ENCODE peak calls at places on chromosomes 5 and 9, in seven cellular contexts. One of them, this sample, is unnamed.

GRCh38 chr9:133615897-133616188 is 6.7 kb upstream of the FAM163B start:
- DNase-seq in MM.1S: no peak
- DNase-seq in astrocyte: no peak
- DNase-seq in fibroblast of lung: no peak
- DNase-seq in DND-41: no peak
- DNase-seq in neuronal stem cell: no peak
- DNase-seq in GM23248: no peak
- DNase-seq in this sample: no peak

GRCh38 chr5:122064992-122065391 is 13.1 kb downstream of the LOX start:
- DNase-seq in MM.1S: no peak
- DNase-seq in GM23248: no peak
- DNase-seq in astrocyte: no peak
- DNase-seq in neuronal stem cell: no peak
- DNase-seq in fibroblast of lung: no peak
- DNase-seq in DND-41: no peak
- DNase-seq in this sample: no peak

GRCh38 chr9:115213777-115214428 is 95.9 kb upstream of the TNC start:
- DNase-seq in GM23248: peak; percentile 92
- DNase-seq in astrocyte: peak; percentile 97
- DNase-seq in DND-41: no peak
- DNase-seq in fibroblast of lung: peak; percentile 72
- DNase-seq in neuronal stem cell: no peak
- DNase-seq in MM.1S: no peak
- DNase-seq in this sample: no peak

GRCh38 chr9:119322137-119322695 is 47.0 kb downstream of the BRINP1 start:
- DNase-seq in DND-41: no peak
- DNase-seq in MM.1S: no peak
- DNase-seq in fibroblast of lung: no peak
- DNase-seq in GM23248: peak; percentile 77
- DNase-seq in neuronal stem cell: no peak
- DNase-seq in astrocyte: peak; percentile 6
- DNase-seq in this sample: no peak

GRCh38 chr9:115757461-115757860 is 396.1 kb upstream of the PAPPA start:
- DNase-seq in GM23248: peak; percentile 13
- DNase-seq in astrocyte: no peak
- DNase-seq in MM.1S: no peak
- DNase-seq in fibroblast of lung: peak; percentile 17
- DNase-seq in neuronal stem cell: no peak
- DNase-seq in DND-41: no peak
- DNase-seq in this sample: no peak

GRCh38 chr9:124471761-124472160 is 21.5 kb downstream of the ADGRD2 start:
- DNase-seq in GM23248: no peak
- DNase-seq in MM.1S: no peak
- DNase-seq in astrocyte: no peak
- DNase-seq in DND-41: no peak
- DNase-seq in fibroblast of lung: no peak
- DNase-seq in neuronal stem cell: no peak
- DNase-seq in this sample: no peak

GRCh38 chr5:147963948-147964693 is 57.8 kb upstream of the C5orf46 start:
- DNase-seq in GM23248: no peak
- DNase-seq in astrocyte: no peak
- DNase-seq in MM.1S: no peak
- DNase-seq in fibroblast of lung: no peak
- DNase-seq in neuronal stem cell: no peak
- DNase-seq in DND-41: no peak
- DNase-seq in this sample: no peak

GRCh38 chr9:116592926-116593325 is 94.2 kb upstream of the TRIM32 start:
- DNase-seq in astrocyte: peak; percentile 49
- DNase-seq in fibroblast of lung: no peak
- DNase-seq in GM23248: peak; percentile 73
- DNase-seq in neuronal stem cell: no peak
- DNase-seq in DND-41: no peak
- DNase-seq in MM.1S: no peak
- DNase-seq in this sample: no peak

GRCh38 chr5:142587354-142587965 is 98.4 kb downstream of the FGF1 start:
- DNase-seq in GM23248: peak; percentile 70
- DNase-seq in MM.1S: peak; percentile 42
- DNase-seq in DND-41: peak; percentile 42
- DNase-seq in neuronal stem cell: peak; percentile 18
- DNase-seq in astrocyte: no peak
- DNase-seq in fibroblast of lung: peak; percentile 65
- DNase-seq in this sample: peak; percentile 76

GRCh38 chr5:33205727-33206410 is 234.9 kb upstream of the TARS1 start:
- DNase-seq in astrocyte: no peak
- DNase-seq in neuronal stem cell: no peak
- DNase-seq in GM23248: no peak
- DNase-seq in fibroblast of lung: peak; percentile 23
- DNase-seq in MM.1S: no peak
- DNase-seq in DND-41: no peak
- DNase-seq in this sample: no peak

GRCh38 chr5:96957125-96958041 is 21.5 kb downstream of the LNPEP start:
- DNase-seq in neuronal stem cell: no peak
- DNase-seq in fibroblast of lung: no peak
- DNase-seq in GM23248: no peak
- DNase-seq in MM.1S: no peak
- DNase-seq in DND-41: no peak
- DNase-seq in astrocyte: no peak
- DNase-seq in this sample: no peak

GRCh38 chr5:163963881-163964280 is 458.5 kb downstream of the MAT2B start:
- DNase-seq in GM23248: no peak
- DNase-seq in astrocyte: peak; percentile 42
- DNase-seq in fibroblast of lung: peak; percentile 45
- DNase-seq in MM.1S: no peak
- DNase-seq in neuronal stem cell: no peak
- DNase-seq in DND-41: no peak
- DNase-seq in this sample: no peak

GRCh38 chr5:5683174-5683573 is 260.7 kb downstream of the ICE1 start:
- DNase-seq in MM.1S: no peak
- DNase-seq in neuronal stem cell: no peak
- DNase-seq in GM23248: no peak
- DNase-seq in astrocyte: no peak
- DNase-seq in DND-41: no peak
- DNase-seq in fibroblast of lung: no peak
- DNase-seq in this sample: no peak

DNA sequence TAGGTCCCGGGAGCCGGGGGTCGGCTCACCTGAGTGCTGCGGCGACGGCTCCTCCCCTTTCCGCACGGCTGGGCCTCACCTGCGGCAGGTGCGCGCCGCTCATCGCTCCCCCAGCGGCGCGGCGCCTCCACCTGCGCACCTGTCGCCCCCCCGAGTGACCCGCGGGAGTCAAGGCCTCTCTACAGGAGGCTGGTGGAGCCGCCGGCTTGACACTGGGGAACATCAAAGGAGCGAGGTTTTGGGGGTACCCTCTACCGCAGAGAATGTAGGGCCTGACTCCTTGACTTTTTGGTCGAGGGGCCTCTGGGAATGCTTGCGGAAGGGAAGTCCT is 483 bp upstream of the IER5L start:
- DNase-seq in MM.1S: no peak
- DNase-seq in GM23248: no peak
- DNase-seq in DND-41: no peak
- DNase-seq in neuronal stem cell: no peak
- DNase-seq in fibroblast of lung: no peak
- DNase-seq in astrocyte: no peak
- DNase-seq in this sample: no peak
- H3K27me3 ChIP-seq in MM.1S: peaks cover 3% of the 10 kb centered on the region
- H3K27me3 ChIP-seq in GM23248: no peaks in the 10 kb centered on the region
- H3K27me3 ChIP-seq in DND-41: peaks cover 43% of the 10 kb centered on the region
- H3K27me3 ChIP-seq in neuronal stem cell: peaks cover 12% of the 10 kb centered on the region
- H3K27me3 ChIP-seq in fibroblast of lung: no peaks in the 10 kb centered on the region
- H3K27me3 ChIP-seq in astrocyte: no peaks in the 10 kb centered on the region
- H3K27me3 ChIP-seq in this sample: no peaks in the 10 kb centered on the region

GRCh38 chr5:78777901-78778300 is 129.3 kb upstream of the LHFPL2 start:
- DNase-seq in DND-41: no peak
- DNase-seq in neuronal stem cell: no peak
- DNase-seq in GM23248: no peak
- DNase-seq in MM.1S: no peak
- DNase-seq in astrocyte: no peak
- DNase-seq in fibroblast of lung: no peak
- DNase-seq in this sample: no peak
- H3K9ac ChIP-seq in DND-41: no peak overlapping the region
- H3K9ac ChIP-seq in neuronal stem cell: no peak overlapping the region
- H3K9ac ChIP-seq in GM23248: no peak overlapping the region
- H3K9ac ChIP-seq in MM.1S: no peak overlapping the region
- H3K9ac ChIP-seq in astrocyte: no peak overlapping the region
- H3K9ac ChIP-seq in fibroblast of lung: no peak overlapping the region
- H3K9ac ChIP-seq in this sample: no peak overlapping the region

DNA sequence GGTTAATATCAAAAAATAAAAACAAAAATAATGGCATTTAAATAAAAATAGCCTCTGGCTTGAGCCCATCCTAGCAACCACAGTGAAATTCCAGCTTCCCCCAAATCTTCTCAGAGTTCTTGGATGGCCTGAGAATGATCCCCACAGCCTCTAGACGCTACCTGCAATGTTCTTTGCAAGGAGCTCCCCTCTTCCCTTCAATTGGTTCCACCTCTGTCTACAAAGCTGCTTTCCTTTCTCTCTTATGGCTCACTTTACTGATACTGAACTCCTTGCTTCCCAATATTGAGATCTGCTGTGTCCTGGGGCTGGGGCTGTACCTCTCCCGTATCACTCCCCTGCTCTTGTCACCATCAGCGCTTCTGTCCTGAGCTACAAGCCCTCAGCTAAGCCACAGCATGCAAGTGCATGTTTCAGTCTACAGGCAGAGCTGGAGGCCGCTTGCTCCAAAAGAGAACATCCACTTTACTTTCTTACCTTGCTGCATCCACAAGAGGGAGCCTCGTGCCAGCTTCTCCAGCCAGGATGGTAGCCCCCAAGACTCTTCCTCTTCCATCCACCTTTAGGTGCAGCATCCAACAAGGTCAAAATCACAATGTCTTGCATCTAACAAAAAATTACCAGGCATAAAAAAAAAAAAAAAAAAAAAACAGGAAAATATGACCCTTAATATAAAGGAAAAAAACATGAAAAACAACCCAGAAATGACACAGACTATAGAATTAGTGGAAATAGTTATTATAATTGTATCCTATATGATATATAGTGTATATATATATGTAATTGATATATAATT is 57.4 kb upstream of the PRSS3 start:
- DNase-seq in GM23248: peak; percentile 82
- DNase-seq in DND-41: peak; percentile 39
- DNase-seq in neuronal stem cell: peak; percentile 12
- DNase-seq in astrocyte: peak; percentile 32
- DNase-seq in MM.1S: peak; percentile 62
- DNase-seq in fibroblast of lung: peak; percentile 65
- DNase-seq in this sample: peak; percentile 84
- H2AFZ ChIP-seq in GM23248: peak overlapping the region; percentile 62
- H2AFZ ChIP-seq in DND-41: no peak overlapping the region
- H2AFZ ChIP-seq in neuronal stem cell: peak overlapping the region; percentile 81
- H2AFZ ChIP-seq in astrocyte: peak overlapping the region; percentile 59
- H2AFZ ChIP-seq in MM.1S: peak overlapping the region; percentile 71
- H2AFZ ChIP-seq in fibroblast of lung: peak overlapping the region; percentile 78
- H2AFZ ChIP-seq in this sample: no peak overlapping the region

GRCh38 chr9:97979778-97980478 is 3.2 kb upstream of the ANP32B start:
- DNase-seq in neuronal stem cell: no peak
- DNase-seq in astrocyte: no peak
- DNase-seq in DND-41: no peak
- DNase-seq in GM23248: peak; percentile 7
- DNase-seq in MM.1S: no peak
- DNase-seq in fibroblast of lung: no peak
- DNase-seq in this sample: no peak

GRCh38 chr9:97982191-97982718 is 886 bp upstream of the ANP32B start:
- DNase-seq in DND-41: peak; percentile 26
- DNase-seq in astrocyte: no peak
- DNase-seq in MM.1S: no peak
- DNase-seq in neuronal stem cell: no peak
- DNase-seq in fibroblast of lung: peak; percentile 21
- DNase-seq in GM23248: peak; percentile 48
- DNase-seq in this sample: no peak

GRCh38 chr9:97981828-97982164 is 1.3 kb upstream of the ANP32B start:
- DNase-seq in neuronal stem cell: no peak
- DNase-seq in fibroblast of lung: peak; percentile 9
- DNase-seq in MM.1S: no peak
- DNase-seq in astrocyte: no peak
- DNase-seq in GM23248: peak; percentile 55
- DNase-seq in DND-41: no peak
- DNase-seq in this sample: no peak

GRCh38 chr9:97980479-97980803 is 2.7 kb upstream of the ANP32B start:
- DNase-seq in astrocyte: no peak
- DNase-seq in MM.1S: no peak
- DNase-seq in neuronal stem cell: no peak
- DNase-seq in fibroblast of lung: peak; percentile 69
- DNase-seq in GM23248: peak; percentile 76
- DNase-seq in DND-41: no peak
- DNase-seq in this sample: no peak

DNA sequence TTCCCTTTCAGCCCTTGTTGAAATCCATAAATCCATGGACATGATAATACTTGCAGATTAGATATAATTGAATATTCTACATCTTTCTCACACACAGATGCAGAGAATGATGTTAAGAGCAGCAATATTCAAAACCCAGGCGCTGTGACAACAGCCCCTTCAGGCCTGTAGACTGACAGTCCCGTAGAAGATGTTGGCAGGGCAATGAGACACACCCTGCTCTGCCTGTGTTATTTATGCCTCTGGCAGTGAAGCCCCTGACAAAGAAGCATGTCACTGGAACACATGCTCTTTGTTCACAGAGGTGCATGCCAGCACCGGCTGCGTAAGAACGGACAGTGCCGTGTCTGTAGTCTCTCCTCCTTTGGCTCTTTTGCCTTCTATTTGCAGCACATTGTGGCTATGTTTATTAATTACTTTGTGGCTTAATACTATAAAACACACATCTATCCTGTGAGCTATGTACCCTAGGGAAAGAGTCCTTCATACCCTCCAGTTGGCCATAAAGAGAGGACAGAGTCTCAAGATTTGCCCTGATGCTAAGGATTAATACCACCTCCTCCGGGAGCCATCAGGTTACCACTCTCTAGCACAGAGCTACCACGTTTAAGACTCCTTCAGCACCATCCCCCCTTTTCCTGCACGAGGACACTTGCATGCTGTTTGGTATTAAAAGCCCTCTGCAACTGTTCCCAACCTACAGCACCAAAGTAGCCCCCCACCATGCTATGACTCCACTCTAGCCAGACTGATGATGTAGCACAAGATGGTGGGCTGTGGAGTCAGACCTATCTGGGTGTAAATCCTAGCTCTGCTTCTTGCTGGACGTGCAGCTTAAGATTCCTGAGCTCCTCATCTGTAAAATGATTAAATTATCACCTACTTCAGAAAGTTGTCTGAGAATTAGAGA is 2.0 kb upstream of the ANP32B start:
- DNase-seq in neuronal stem cell: no peak
- DNase-seq in astrocyte: no peak
- DNase-seq in GM23248: peak; percentile 62
- DNase-seq in fibroblast of lung: peak; percentile 10
- DNase-seq in DND-41: no peak
- DNase-seq in MM.1S: no peak
- DNase-seq in this sample: no peak
- H3K27me3 ChIP-seq in neuronal stem cell: no peaks in the 10 kb centered on the region
- H3K27me3 ChIP-seq in astrocyte: no peaks in the 10 kb centered on the region
- H3K27me3 ChIP-seq in GM23248: no peaks in the 10 kb centered on the region
- H3K27me3 ChIP-seq in fibroblast of lung: no peaks in the 10 kb centered on the region
- H3K27me3 ChIP-seq in DND-41: no peaks in the 10 kb centered on the region
- H3K27me3 ChIP-seq in MM.1S: no peaks in the 10 kb centered on the region
- H3K27me3 ChIP-seq in this sample: no peaks in the 10 kb centered on the region

This sample was measured in Karpas-422.